ENCODE peak calls at places on chromosomes 1 and 21, in five cellular contexts. Z is H1, E is HepG2, Q is K562, D is GM12878. U is an unnamed sample. For H3K79me2, the result is how much of the 10 kb centered on the place peaks cover.

GRCh38 chr1:24805534-24806301 is 60.5 kb downstream of the CLIC4 start:
- DNase-seq in Z (no peak), E (no peak), Q (no peak), D (no peak), U (no peak)

GRCh38 chr1:84122780-84123382 is 21.2 kb upstream of the PRKACB start:
- DNase-seq in Z (no peak), E (peak), Q (peak), D (no peak), U (peak)

GRCh38 chr1:79501153-79501552 is 494.6 kb upstream of the ADGRL4 start:
- DNase-seq in Z (no peak), E (no peak), Q (no peak), D (no peak), U (no peak)

GRCh38 chr1:198497326-198498220 is 42.9 kb downstream of the ATP6V1G3 start:
- DNase-seq in Z (no peak), E (no peak), Q (no peak), D (no peak), U (no peak)

GRCh38 chr1:182143825-182144661 is 82.5 kb upstream of the ZNF648 start:
- DNase-seq in Z (no peak), E (no peak), Q (peak), D (no peak), U (peak)

GRCh38 chr1:169928438-169929209 is 34.9 kb upstream of the SCYL3 start:
- DNase-seq in Z (no peak), E (peak), Q (peak), D (no peak), U (peak)

GRCh38 chr1:219666242-219666641 is 53.3 kb upstream of the ZC3H11B start:
- DNase-seq in Z (no peak), E (no peak), Q (no peak), D (no peak), U (no peak)

GRCh38 chr1:189513091-189513490 is 964.6 kb downstream of the BRINP3 start:
- DNase-seq in Z (no peak), E (peak), Q (no peak), D (no peak), U (no peak)

GRCh38 chr1:95021794-95022193 is 51.0 kb downstream of the ALG14 start:
- DNase-seq in Z (no peak), E (no peak), Q (no peak), D (no peak), U (no peak)

GRCh38 chr1:10084045-10084444 is 51.3 kb downstream of the UBE4B start:
- DNase-seq in Z (no peak), E (no peak), Q (no peak), D (no peak), U (no peak)

GRCh38 chr1:67652800-67653199 is 32.2 kb upstream of the GADD45A start:
- DNase-seq in Z (no peak), E (no peak), Q (peak), D (no peak), U (no peak)

GRCh38 chr21:19529031-19529430 is 1125.4 kb upstream of the TMPRSS15 start:
- DNase-seq in Z (no peak), E (no peak), Q (no peak), D (no peak), U (no peak)

GRCh38 chr1:241140670-241141069 is 216.3 kb downstream of the RGS7 start:
- DNase-seq in Z (no peak), E (no peak), Q (no peak), D (no peak), U (no peak)

GRCh38 chr1:107048255-107048654 is 8.2 kb upstream of the PRMT6 start:
- DNase-seq in Z (no peak), E (no peak), Q (no peak), D (no peak), U (no peak)

GRCh38 chr1:67672260-67672803 is 12.7 kb upstream of the GADD45A start:
- DNase-seq in Z (no peak), E (no peak), Q (no peak), D (no peak), U (no peak)

GRCh38 chr1:44407430-44408180 is 2.5 kb downstream of the RNF220 start:
- DNase-seq in Z (no peak), E (no peak), Q (no peak), D (no peak), U (peak)

GRCh38 chr1:156001682-156002171 is 19.0 kb downstream of the SSR2 start:
- DNase-seq in Z (no peak), E (no peak), Q (peak), D (no peak), U (no peak)

GRCh38 chr1:234631721-234632125 is 21.7 kb upstream of the IRF2BP2 start:
- DNase-seq in Z (no peak), E (peak), Q (no peak), D (no peak), U (no peak)

GRCh38 chr1:208107817-208108608 is 136.2 kb downstream of the PLXNA2 start:
- DNase-seq in Z (no peak), E (no peak), Q (no peak), D (no peak), U (no peak)

GRCh38 chr1:91948501-91949355 is 473 bp upstream of the BRDT start:
- DNase-seq in Z (no peak), E (no peak), Q (no peak), D (no peak), U (no peak)

GRCh38 chr1:172466795-172467407 is 23.0 kb upstream of the PIGC start:
- DNase-seq in Z (no peak), E (peak), Q (no peak), D (no peak), U (no peak)

GRCh38 chr1:15727021-15727420 is 9.0 kb upstream of the SLC25A34 start:
- DNase-seq in Z (no peak), E (no peak), Q (no peak), D (no peak), U (no peak)

GRCh38 chr1:40610156-40610555 is 55.3 kb downstream of the RIMS3 start:
- DNase-seq in Z (no peak), E (no peak), Q (no peak), D (no peak), U (no peak)

GRCh38 chr1:78688701-78689100 is 39.1 kb downstream of the IFI44 start:
- DNase-seq in Z (no peak), E (no peak), Q (no peak), D (no peak), U (peak)

GRCh38 chr1:210257698-210258395 is 25.3 kb downstream of the SERTAD4 start:
- DNase-seq in Z (no peak), E (no peak), Q (no peak), D (no peak), U (no peak)

GRCh38 chr1:2803931-2804627 is 2.6 kb upstream of the TTC34 start:
- DNase-seq in Z (no peak), E (no peak), Q (no peak), D (no peak), U (no peak)

GRCh38 chr1:214248294-214249082 is 32.5 kb upstream of the SMYD2 start:
- DNase-seq in Z (no peak), E (no peak), Q (no peak), D (no peak), U (no peak)

DNA sequence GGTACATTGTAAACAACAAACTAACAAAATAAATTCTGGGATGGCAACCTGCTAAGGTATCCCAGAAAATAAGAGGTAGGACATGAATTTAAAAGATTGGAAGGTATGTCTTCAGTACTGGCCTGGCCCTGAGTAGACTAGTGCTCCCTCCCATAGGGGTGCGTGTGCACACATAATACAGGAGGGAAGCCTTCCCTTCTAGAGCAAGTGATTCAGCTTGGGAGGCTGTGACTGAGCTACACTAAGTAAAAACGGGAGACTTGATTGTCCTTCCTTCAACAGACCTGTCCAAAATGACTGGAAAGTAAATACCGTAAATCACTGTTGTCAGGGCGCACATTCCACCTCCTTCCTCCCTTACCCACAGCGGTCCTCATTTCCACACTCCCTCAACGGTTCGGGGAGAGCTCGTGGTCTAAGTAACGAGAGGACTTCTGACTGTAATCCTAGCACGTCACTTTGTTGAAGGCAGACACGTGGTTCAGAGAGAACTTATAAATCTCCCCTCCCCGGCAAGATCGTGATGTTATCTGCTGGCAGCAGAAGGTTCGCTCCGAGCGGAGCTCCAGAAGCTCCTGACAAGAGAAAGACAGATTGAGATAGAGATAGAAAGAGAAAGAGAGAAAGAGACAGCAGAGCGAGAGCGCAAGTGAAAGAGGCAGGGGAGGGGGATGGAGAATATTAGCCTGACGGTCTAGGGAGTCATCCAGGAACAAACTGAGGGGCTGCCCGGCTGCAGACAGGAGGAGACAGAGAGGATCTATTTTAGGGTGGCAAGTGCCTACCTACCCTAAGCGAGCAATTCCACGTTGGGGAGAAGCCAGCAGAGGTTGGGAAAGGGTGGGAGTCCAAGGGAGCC is at the start of gene TGFB2:
- DNase-seq in Z (no peak), E (no peak), Q (peak), D (no peak), U (no peak)
- H3K79me2 ChIP-seq in Z (under half), E (under half), Q (under half), D (under half), U (under half)

GRCh38 chr1:18955442-18956188 is 861 bp downstream of the IFFO2 start:
- DNase-seq in Z (no peak), E (no peak), Q (peak), D (no peak), U (peak)
- TF ChIP-seq TAF1 in Z (no peak), E (peak), Q (no peak), D (no peak), U (no peak)

DNA sequence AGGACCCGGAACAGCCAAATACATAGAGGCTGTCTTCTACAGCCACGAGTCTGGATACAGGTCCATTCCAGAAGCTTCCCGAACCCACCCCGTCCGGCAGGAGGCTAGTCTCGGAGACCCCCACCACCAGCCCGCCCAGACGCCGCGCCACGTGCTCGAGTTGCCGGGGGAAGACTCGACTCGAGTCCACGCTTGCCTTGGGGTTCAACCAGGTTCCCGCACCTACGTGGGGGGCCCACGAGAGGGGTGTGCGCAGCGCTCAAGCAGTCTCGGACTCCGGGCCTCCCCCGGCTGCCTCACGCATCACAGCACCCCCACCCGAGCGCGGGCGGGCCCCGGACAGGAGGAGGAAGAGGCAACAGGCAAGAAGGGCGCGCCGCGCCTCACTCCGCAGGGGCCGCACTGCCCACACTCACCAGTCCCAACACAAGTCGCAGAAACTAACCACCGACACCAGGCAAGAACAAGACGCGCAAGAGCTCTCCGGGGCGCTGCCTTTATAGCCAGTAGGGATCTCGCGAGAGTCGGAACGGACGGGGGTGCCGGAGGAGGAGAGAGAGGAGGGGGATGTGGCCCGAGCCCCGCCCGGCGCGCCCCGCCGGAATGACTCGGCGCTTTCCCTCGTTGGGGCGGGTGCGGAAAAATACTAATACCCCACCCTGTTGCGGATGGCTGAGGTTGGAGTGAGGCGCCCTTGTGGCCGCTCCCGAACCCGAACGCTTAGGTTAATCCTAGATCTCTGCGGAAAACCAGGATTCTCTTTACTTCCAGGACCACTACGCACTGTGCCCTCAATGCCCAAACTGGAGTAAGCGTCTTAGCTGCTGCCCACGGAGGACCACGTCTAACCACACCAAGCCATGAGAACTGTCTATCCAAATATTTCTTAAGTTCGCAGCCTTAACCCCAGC is at the start of gene PRDX1:
- DNase-seq in Z (peak), E (peak), Q (peak), D (peak), U (peak)
- H3K79me2 ChIP-seq in Z (under half), E (under half), Q (under half), D (under half), U (under half)

GRCh38 chr1:32063261-32063681 is 9.5 kb upstream of the TMEM39B start:
- DNase-seq in Z (no peak), E (peak), Q (peak), D (no peak), U (peak)
- TF ChIP-seq TAF1 in Z (no peak), E (no peak), Q (no peak), D (no peak), U (no peak)

DNA sequence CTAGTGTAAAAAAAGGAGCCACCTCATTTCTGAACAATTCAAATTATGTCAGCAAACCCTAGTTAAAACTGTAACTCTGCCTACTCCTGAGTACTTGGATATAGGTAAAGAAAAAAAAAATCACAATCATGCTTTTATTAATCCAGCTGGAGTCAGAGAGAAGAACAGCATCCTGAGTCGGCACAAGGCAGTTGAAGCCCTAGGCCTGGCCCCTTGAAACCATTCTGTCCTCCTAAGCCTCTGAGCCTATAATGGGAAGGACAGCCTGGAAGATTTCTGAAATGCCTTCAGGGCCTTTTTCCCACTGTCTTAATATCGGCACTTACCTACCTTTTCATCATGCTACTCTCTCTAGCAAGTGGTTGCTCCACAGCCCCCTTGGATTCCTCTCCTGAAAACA is 32.5 kb downstream of the CDC42BPA start:
- DNase-seq in Z (no peak), E (no peak), Q (peak), D (no peak), U (no peak)
- H3K79me2 ChIP-seq in Z (half or more), E (under half), Q (half or more), D (under half), U (half or more)

GRCh38 chr21:33123396-33124120 is 53.6 kb downstream of the OLIG1 start:
- DNase-seq in Z (no peak), E (peak), Q (no peak), D (no peak), U (no peak)
- TF ChIP-seq TAF1 in Z (no peak), E (no peak), Q (no peak), D (no peak), U (no peak)

DNA sequence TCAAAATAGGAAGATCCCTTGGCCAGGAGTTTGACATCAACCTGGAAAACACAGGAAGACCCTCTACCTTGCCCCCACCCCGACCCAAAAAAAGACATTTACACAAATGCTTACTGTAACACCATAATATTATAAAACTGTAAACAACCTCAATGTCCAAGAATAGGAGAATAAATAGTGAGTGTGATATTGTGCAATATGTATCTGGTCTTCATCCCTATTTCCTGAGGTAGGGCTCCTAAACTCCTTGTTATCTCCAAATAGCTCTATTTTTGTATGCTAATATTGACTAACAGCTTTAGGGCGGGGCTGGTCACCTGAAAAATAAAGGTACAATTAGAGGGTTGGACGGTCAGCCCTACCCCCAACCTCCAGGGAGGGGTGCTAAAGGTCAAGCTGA is 23.5 kb downstream of the RSBN1 start:
- DNase-seq in Z (no peak), E (no peak), Q (no peak), D (no peak), U (no peak)
- H3K79me2 ChIP-seq in Z (under half), E (under half), Q (half or more), D (under half), U (half or more)

GRCh38 chr1:93716974-93717373 is 35.3 kb upstream of the BCAR3 start:
- DNase-seq in Z (no peak), E (no peak), Q (peak), D (no peak), U (no peak)

GRCh38 chr1:93714350-93714749 is 32.7 kb upstream of the BCAR3 start:
- DNase-seq in Z (no peak), E (no peak), Q (no peak), D (no peak), U (no peak)

GRCh38 chr1:93715529-93716126 is 34.0 kb upstream of the BCAR3 start:
- DNase-seq in Z (no peak), E (no peak), Q (peak), D (no peak), U (no peak)

GRCh38 chr1:93716163-93716562 is 34.5 kb upstream of the BCAR3 start:
- DNase-seq in Z (no peak), E (no peak), Q (no peak), D (no peak), U (no peak)

GRCh38 chr1:93717639-93718038 is 36.0 kb upstream of the BCAR3 start:
- DNase-seq in Z (no peak), E (no peak), Q (no peak), D (no peak), U (no peak)
- TF ChIP-seq TAF1 in Z (no peak), E (no peak), Q (no peak), D (no peak), U (no peak)

GRCh38 chr1:164636744-164637143 is 77.8 kb downstream of the PBX1 start:
- DNase-seq in Z (no peak), E (no peak), Q (no peak), D (no peak), U (no peak)

GRCh38 chr1:164638506-164639202 is 79.7 kb downstream of the PBX1 start:
- DNase-seq in Z (no peak), E (no peak), Q (no peak), D (no peak), U (no peak)

GRCh38 chr1:164635784-164636729 is 77.1 kb downstream of the PBX1 start:
- DNase-seq in Z (no peak), E (no peak), Q (no peak), D (no peak), U (no peak)

GRCh38 chr1:164637461-164638375 is 78.7 kb downstream of the PBX1 start:
- DNase-seq in Z (no peak), E (no peak), Q (no peak), D (no peak), U (peak)

GRCh38 chr1:164635074-164635783 is 76.2 kb downstream of the PBX1 start:
- DNase-seq in Z (no peak), E (no peak), Q (no peak), D (no peak), U (no peak)
- H3K79me2 ChIP-seq in Z (half or more), E (under half), Q (under half), D (under half), U (under half)

U was measured in SK-N-SH.